ENCODE peak calls at places on chromosomes 11 and 22, in eight cellular contexts. Q is cardiac muscle cell; T is activated T-cell treated with anti-CD3 and anti-CD28 coated beads for 24 hours; L is SJSA1; U is sciatic nerve; Z is activated CD8-positive, alpha-beta memory T cell treated with anti-CD3 and anti-CD28 coated beads for 24 hours; A is activated CD4-positive, alpha-beta T cell treated with anti-CD3 and anti-CD28 coated beads for 24 hours; K is MM.1S. B is an unnamed sample.

GRCh38 chr11:99257131-99257530 is 236.4 kb downstream of the CNTN5 start:
- DNase-seq in Z (no peak), K (no peak), A (no peak), U (no peak), T (no peak), Q (peak; percentile 18), L (no peak), B (peak; percentile 32)

GRCh38 chr11:95850137-95850536 is 59.8 kb downstream of the CEP57 start:
- DNase-seq in A (no peak), Q (no peak), Z (no peak), K (no peak), L (no peak), T (no peak), U (no peak), B (no peak)

GRCh38 chr11:100687032-100687629 is at the start of gene ARHGAP42:
- DNase-seq in A (no peak), K (peak; percentile 77), Q (peak; percentile 79), U (peak; percentile 86), T (peak; percentile 2), L (peak; percentile 48), Z (peak; percentile 61), B (peak; percentile 71)

GRCh38 chr22:31085493-31085824 is 4.3 kb downstream of the SMTN start:
- DNase-seq in K (no peak), A (no peak), Q (peak; percentile 76), L (no peak), Z (no peak), T (no peak), U (peak; percentile 83), B (no peak)

GRCh38 chr22:17477401-17477833 is 85.9 kb upstream of the SLC25A18 start:
- DNase-seq in L (no peak), Q (peak; percentile 88), Z (no peak), A (no peak), U (no peak), T (no peak), K (no peak), B (peak; percentile 50)

GRCh38 chr11:2186669-2187266 is 15.2 kb upstream of the TH start:
- DNase-seq in L (peak; percentile 44), A (peak; percentile 22), Q (peak; percentile 30), T (peak; percentile 28), Z (peak; percentile 74), U (no peak), K (peak; percentile 30), B (peak; percentile 92)

GRCh38 chr11:68349461-68350249 is 37.3 kb downstream of the LRP5 start:
- DNase-seq in T (no peak), L (no peak), K (no peak), U (no peak), A (no peak), Q (no peak), Z (no peak), B (no peak)

GRCh38 chr11:83801799-83802198 is 515.6 kb upstream of the CCDC90B start:
- DNase-seq in U (no peak), Z (no peak), L (no peak), A (no peak), K (peak; percentile 30), T (no peak), Q (no peak), B (peak; percentile 34)

GRCh38 chr11:57474017-57474750 is 13.9 kb downstream of the RTN4RL2 start:
- DNase-seq in A (no peak), K (no peak), Z (peak; percentile 72), L (no peak), U (no peak), T (no peak), Q (peak; percentile 62), B (no peak)

GRCh38 chr11:46761807-46762206 is 42.8 kb downstream of the F2 start:
- DNase-seq in T (no peak), K (no peak), A (no peak), U (no peak), Z (no peak), Q (no peak), L (no peak), B (no peak)

GRCh38 chr11:115659061-115659963 is 155.1 kb upstream of the CADM1 start:
- DNase-seq in U (no peak), T (no peak), Q (no peak), K (no peak), A (no peak), Z (no peak), L (no peak), B (peak; percentile 99)

GRCh38 chr11:27391336-27392015 is 28.5 kb upstream of the CCDC34 start:
- DNase-seq in A (no peak), T (no peak), Z (no peak), K (no peak), L (no peak), U (no peak), Q (no peak), B (no peak)

GRCh38 chr11:70666336-70666735 is 268.0 kb downstream of the CTTN start:
- DNase-seq in K (no peak), L (no peak), A (no peak), U (no peak), Z (no peak), Q (no peak), T (no peak), B (no peak)